ENCODE peak calls at places on chromosome 18, in seven cellular contexts. D is SW 1271, V is foreskin fibroblast, R is H54, H is mucosa of gallbladder, M is GM10248, Q is GM20000. K is an unnamed sample.

GRCh38 chr18:75162467-75162866 is 46.5 kb downstream of the PTGR3 start:
- DNase-seq in R (no peak), M (no peak), H (peak), D (no peak), V (no peak), Q (no peak), K (no peak)

GRCh38 chr18:74785632-74786031 is 188.0 kb downstream of the ZNF407 start:
- DNase-seq in V (no peak), D (no peak), Q (no peak), M (no peak), R (no peak), H (no peak), K (no peak)

GRCh38 chr18:13110559-13110958 is 108.0 kb upstream of the LDLRAD4 start:
- DNase-seq in V (no peak), R (no peak), Q (no peak), M (no peak), H (no peak), D (no peak), K (no peak)

GRCh38 chr18:63677490-63678225 is 16.0 kb upstream of the SERPINB3 start:
- DNase-seq in H (no peak), Q (no peak), R (no peak), V (no peak), M (no peak), D (no peak), K (no peak)

GRCh38 chr18:54023471-54023870 is 201.0 kb downstream of the MBD2 start:
- DNase-seq in Q (no peak), M (no peak), V (peak), H (no peak), D (no peak), R (peak), K (no peak)

GRCh38 chr18:50836521-50836957 is 16.7 kb upstream of the MRO start:
- DNase-seq in H (no peak), M (no peak), D (peak), Q (no peak), V (no peak), R (no peak), K (no peak)

GRCh38 chr18:63150942-63151421 is 168.6 kb downstream of the BCL2 start:
- DNase-seq in V (no peak), M (no peak), Q (no peak), D (no peak), H (no peak), R (no peak), K (peak)

GRCh38 chr18:9898792-9899549 is 13.2 kb downstream of the TXNDC2 start:
- DNase-seq in R (no peak), M (no peak), D (no peak), Q (no peak), H (peak), V (peak), K (peak)

GRCh38 chr18:55461843-55462242 is 126.1 kb downstream of the TCF4 start:
- DNase-seq in D (no peak), V (no peak), H (no peak), Q (no peak), R (no peak), M (no peak), K (no peak)

GRCh38 chr18:11849845-11850747 is 1.1 kb upstream of the CHMP1B start:
- DNase-seq in R (peak), M (no peak), V (peak), Q (no peak), H (peak), D (peak), K (no peak)